ENCODE peak calls at places on chromosomes 5 and 9, in ten cellular contexts. S, C, M, P, V, W, B, L, R and D are unnamed samples.

GRCh38 chr9:110068212-110068611 is 139.7 kb downstream of the C9orf152 start:
- DNase-seq in W (no peak), V (no peak), M (no peak), B (no peak), C (no peak), R (no peak), L (no peak), S (no peak), P (no peak), D (no peak)

GRCh38 chr5:97019435-97020117 is 83.7 kb downstream of the LNPEP start:
- DNase-seq in P (no peak), C (no peak), S (no peak), V (no peak), W (no peak), R (peak), M (no peak), B (no peak), L (no peak), D (no peak)

GRCh38 chr5:1727571-1727970 is 72.1 kb downstream of the MRPL36 start:
- DNase-seq in R (no peak), B (no peak), S (no peak), M (no peak), C (no peak), V (no peak), P (no peak), L (no peak), W (no peak), D (no peak)

GRCh38 chr9:87195306-87195705 is 248.0 kb upstream of the GAS1 start:
- DNase-seq in R (peak), V (no peak), S (no peak), M (no peak), W (no peak), B (no peak), L (no peak), C (no peak), P (no peak), D (no peak)

GRCh38 chr9:93111371-93112115 is 15.5 kb downstream of the CARD19 start:
- DNase-seq in C (no peak), P (no peak), S (peak), B (peak), R (peak), W (no peak), M (peak), L (no peak), V (no peak), D (no peak)

GRCh38 chr9:82558855-82559615 is 503.9 kb downstream of the RASEF start:
- DNase-seq in W (no peak), L (no peak), R (peak), S (peak), V (no peak), P (no peak), M (no peak), B (no peak), C (no peak), D (no peak)

GRCh38 chr5:113502073-113502472 is 11.4 kb upstream of the YTHDC2 start:
- DNase-seq in L (no peak), P (no peak), S (no peak), C (no peak), B (no peak), R (no peak), V (no peak), W (no peak), M (no peak), D (no peak)

GRCh38 chr5:152349683-152350526 is 55.2 kb downstream of the NMUR2 start:
- DNase-seq in R (peak), W (peak), B (no peak), C (no peak), P (peak), S (peak), L (peak), V (no peak), M (peak), D (no peak)

GRCh38 chr5:3226171-3226570 is 369.5 kb upstream of the IRX1 start:
- DNase-seq in W (no peak), V (no peak), L (peak), R (no peak), B (no peak), C (no peak), M (no peak), S (no peak), P (no peak), D (no peak)

GRCh38 chr9:100120286-100120685 is 21.2 kb downstream of the INVS start:
- DNase-seq in W (no peak), B (no peak), L (no peak), R (no peak), V (no peak), S (no peak), P (no peak), C (no peak), M (no peak), D (no peak)

GRCh38 chr5:175344331-175345200 is 99.4 kb downstream of the DRD1 start:
- DNase-seq in W (no peak), V (no peak), P (no peak), M (no peak), B (peak), S (peak), C (peak), L (no peak), R (no peak), D (no peak)

GRCh38 chr5:124906339-124907097 is 160.1 kb upstream of the ZNF608 start:
- DNase-seq in W (no peak), V (no peak), L (peak), R (peak), P (peak), M (no peak), C (peak), S (peak), B (no peak), D (no peak)

GRCh38 chr9:98852463-98852735 is 44.9 kb downstream of the GALNT12 start:
- DNase-seq in V (no peak), C (no peak), L (no peak), B (no peak), M (no peak), S (no peak), W (no peak), R (no peak), P (no peak), D (no peak)

GRCh38 chr5:126062471-126062870 is 360.7 kb upstream of the GRAMD2B start:
- DNase-seq in C (no peak), V (no peak), W (no peak), R (no peak), S (no peak), B (no peak), L (no peak), M (no peak), P (no peak), D (no peak)

GRCh38 chr5:176995896-176996767 is 10.4 kb downstream of the UIMC1 start:
- DNase-seq in S (peak), M (no peak), R (peak), W (no peak), V (no peak), P (no peak), B (no peak), L (no peak), C (peak), D (no peak)